ENCODE peak calls at places on chromosomes 3 and 15, in ten cellular contexts. I is A549, T is BE2C, S is GM23248, R is colonic mucosa, F is upper lobe of right lung, G is H9, K is body of pancreas, W is adipocyte, D is heart left ventricle. E is an unnamed sample.

GRCh38 chr3:11478167-11478566 is 165.5 kb downstream of the VGLL4 start:
- DNase-seq in D (no peak), W (no peak), S (no peak), K (no peak), R (no peak), T (no peak), G (no peak), F (no peak), I (no peak), E (no peak)

GRCh38 chr3:33980252-33980651 is 181.8 kb downstream of the PDCD6IP start:
- DNase-seq in F (no peak), W (peak; percentile 74), K (no peak), T (no peak), I (peak; percentile 89), S (peak; percentile 89), R (no peak), G (no peak), D (no peak), E (no peak)

GRCh38 chr3:86826292-86826691 is 164.7 kb downstream of the VGLL3 start:
- DNase-seq in D (no peak), W (no peak), S (no peak), I (no peak), G (no peak), T (no peak), F (no peak), R (no peak), K (no peak), E (peak; percentile 21)

GRCh38 chr3:150203273-150203672 is 204.8 kb upstream of the TSC22D2 start:
- DNase-seq in D (no peak), G (no peak), T (no peak), K (no peak), F (no peak), W (no peak), R (no peak), I (no peak), S (peak; percentile 73), E (no peak)

GRCh38 chr15:86664581-86664980 is 584.9 kb downstream of the AGBL1 start:
- DNase-seq in I (no peak), T (no peak), G (no peak), R (no peak), W (no peak), K (no peak), D (no peak), S (no peak), F (no peak), E (no peak)

GRCh38 chr3:26369133-26369532 is 253.4 kb upstream of the LRRC3B start:
- DNase-seq in T (no peak), S (no peak), K (no peak), G (peak; percentile 73), D (no peak), R (no peak), W (no peak), I (no peak), F (no peak), E (no peak)

GRCh38 chr15:26376243-26376642 is 396.6 kb downstream of the GABRB3 start:
- DNase-seq in R (no peak), W (no peak), T (no peak), K (no peak), D (no peak), F (no peak), I (no peak), G (no peak), S (peak; percentile 0), E (no peak)

GRCh38 chr3:25679642-25680302 is 15.1 kb upstream of the TOP2B start:
- DNase-seq in W (no peak), S (no peak), I (no peak), R (no peak), F (no peak), G (no peak), D (no peak), T (no peak), K (no peak), E (no peak)

GRCh38 chr3:101143002-101143401 is 149.8 kb upstream of the ABI3BP start:
- DNase-seq in D (no peak), S (no peak), K (no peak), I (no peak), G (no peak), W (no peak), T (no peak), F (no peak), R (no peak), E (no peak)

GRCh38 chr3:155382396-155383042 is 89.0 kb upstream of the STRIT1 start:
- DNase-seq in D (peak; percentile 83), F (peak; percentile 87), G (peak; percentile 83), R (peak; percentile 75), I (peak; percentile 66), W (peak; percentile 90), S (peak; percentile 83), T (peak; percentile 81), K (peak; percentile 79), E (no peak)

GRCh38 chr15:99109555-99110021 is 4.7 kb downstream of the SYNM start:
- DNase-seq in K (no peak), R (no peak), G (no peak), D (no peak), I (no peak), T (no peak), S (no peak), W (no peak), F (peak; percentile 48), E (peak; percentile 42)

GRCh38 chr3:66210687-66211295 is 10.0 kb upstream of the SLC25A26 start:
- DNase-seq in S (no peak), T (no peak), W (no peak), G (no peak), R (no peak), I (no peak), D (no peak), F (no peak), K (no peak), E (no peak)

GRCh38 chr3:66211779-66212178 is 9.0 kb upstream of the SLC25A26 start:
- DNase-seq in S (no peak), K (no peak), W (no peak), T (no peak), D (no peak), F (no peak), R (no peak), G (no peak), I (no peak), E (no peak)

GRCh38 chr3:66203275-66203674 is 17.5 kb upstream of the SLC25A26 start:
- DNase-seq in R (no peak), T (no peak), D (no peak), G (no peak), W (no peak), F (no peak), S (no peak), I (no peak), K (no peak), E (no peak)

GRCh38 chr3:66206806-66207205 is 14.0 kb upstream of the SLC25A26 start:
- DNase-seq in G (peak; percentile 39), S (no peak), I (no peak), F (no peak), W (no peak), K (no peak), T (no peak), D (no peak), R (no peak), E (no peak)

GRCh38 chr3:66208189-66208588 is 12.6 kb upstream of the SLC25A26 start:
- DNase-seq in G (no peak), T (no peak), F (no peak), K (no peak), S (no peak), R (no peak), I (no peak), W (no peak), D (no peak), E (no peak)
- H3K4me1 ChIP-seq in G (no peaks in the 10 kb centered on the region), T (no peaks in the 10 kb centered on the region), F (no peaks in the 10 kb centered on the region), K (no peaks in the 10 kb centered on the region), S (no peaks in the 10 kb centered on the region), R (no peaks in the 10 kb centered on the region), I (no peaks in the 10 kb centered on the region), W (peaks cover 27% of the 10 kb centered on the region), D (no peaks in the 10 kb centered on the region), E (no peaks in the 10 kb centered on the region)

GRCh38 chr15:67114046-67114445 is 48.6 kb downstream of the SMAD3 start:
- DNase-seq in D (no peak), R (no peak), G (no peak), S (no peak), W (no peak), I (no peak), F (no peak), K (no peak), T (no peak), E (no peak)
- H3K4me1 ChIP-seq in D (peaks cover 58% of the 10 kb centered on the region), R (peaks cover 10% of the 10 kb centered on the region), G (peaks cover 2% of the 10 kb centered on the region), S (peaks cover 55% of the 10 kb centered on the region), W (peaks cover 71% of the 10 kb centered on the region), I (peaks cover 82% of the 10 kb centered on the region), F (peaks cover 50% of the 10 kb centered on the region), K (peaks cover 50% of the 10 kb centered on the region), T (no peaks in the 10 kb centered on the region), E (peaks cover 49% of the 10 kb centered on the region)

GRCh38 chr3:56862352-56863062 is 60.8 kb upstream of the ARHGEF3 start:
- DNase-seq in I (no peak), G (no peak), F (no peak), S (peak; percentile 84), R (no peak), W (peak; percentile 69), K (no peak), T (no peak), D (no peak), E (no peak)

GRCh38 chr3:56861511-56861910 is 59.8 kb upstream of the ARHGEF3 start:
- DNase-seq in W (no peak), I (no peak), S (no peak), F (no peak), R (no peak), G (no peak), D (no peak), T (no peak), K (no peak), E (no peak)

GRCh38 chr3:56860948-56861347 is 59.2 kb upstream of the ARHGEF3 start:
- DNase-seq in W (no peak), G (no peak), S (no peak), K (no peak), R (no peak), F (no peak), T (no peak), D (no peak), I (no peak), E (no peak)

GRCh38 chr3:56858331-56858730 is 56.6 kb upstream of the ARHGEF3 start:
- DNase-seq in I (no peak), G (no peak), R (no peak), S (no peak), K (no peak), F (no peak), W (no peak), D (no peak), T (peak; percentile 9), E (no peak)

GRCh38 chr3:56860351-56860750 is 58.6 kb upstream of the ARHGEF3 start:
- DNase-seq in T (no peak), R (no peak), I (no peak), G (no peak), W (no peak), F (no peak), D (no peak), K (no peak), S (no peak), E (no peak)
- H3K4me1 ChIP-seq in T (peaks cover 3% of the 10 kb centered on the region), R (no peaks in the 10 kb centered on the region), I (peaks cover 11% of the 10 kb centered on the region), G (no peaks in the 10 kb centered on the region), W (peaks cover 19% of the 10 kb centered on the region), F (no peaks in the 10 kb centered on the region), D (no peaks in the 10 kb centered on the region), K (no peaks in the 10 kb centered on the region), S (peaks cover 12% of the 10 kb centered on the region), E (peaks cover 7% of the 10 kb centered on the region)

DNA sequence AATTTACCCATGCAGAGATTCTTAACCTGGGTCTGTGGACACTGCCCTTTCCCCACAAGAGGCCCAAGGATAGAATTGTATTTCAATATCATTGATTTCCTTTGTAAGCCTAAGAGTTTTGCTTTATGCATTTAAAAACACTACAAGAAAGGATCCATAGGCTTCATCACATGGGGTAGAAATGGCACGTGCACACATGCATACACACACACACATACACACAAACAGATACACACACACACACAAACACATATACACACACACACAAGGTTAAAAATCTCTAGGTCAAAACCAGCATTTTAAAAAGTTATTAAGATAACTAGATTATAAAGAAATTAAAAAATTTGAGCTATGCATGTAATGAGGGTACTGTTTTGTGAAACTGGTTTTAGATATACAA is 35.5 kb upstream of the CD47 start:
- DNase-seq in T (no peak), I (no peak), S (no peak), G (no peak), D (no peak), K (no peak), R (no peak), W (no peak), F (no peak), E (no peak)
- H3K4me1 ChIP-seq in T (peaks cover 10% of the 10 kb centered on the region), I (peaks cover 7% of the 10 kb centered on the region), S (peaks cover 16% of the 10 kb centered on the region), G (peaks cover 4% of the 10 kb centered on the region), D (no peaks in the 10 kb centered on the region), K (no peaks in the 10 kb centered on the region), R (peaks cover 3% of the 10 kb centered on the region), W (peaks cover 10% of the 10 kb centered on the region), F (peaks cover 4% of the 10 kb centered on the region), E (no peaks in the 10 kb centered on the region)

E was measured in kidney.